ENCODE peak calls at places on chromosomes 13 and 19, in ten cellular contexts. T is uterus; U is RWPE2; S is left ventricle myocardium superior; V is EL; J is B cell; G is MCF 10A; C is central memory CD4-positive, alpha-beta T cell; K is naive B cell; M is stimulated activated CD4-positive, alpha-beta T cell treated with anti-CD3 and anti-CD28 coated beads, Interleukin-1b, Interleukin-23, amount 100 ng/mL, for 24 hours. E is an unnamed sample.

GRCh38 chr13:80173224-80173623 is 167.7 kb downstream of the SPRY2 start:
- DNase-seq in J (no peak), C (no peak), S (no peak), T (no peak), G (no peak), U (no peak), V (no peak), K (no peak), M (no peak), E (no peak)

GRCh38 chr13:40342461-40342860 is 324.0 kb downstream of the FOXO1 start:
- DNase-seq in G (no peak), V (no peak), M (no peak), K (no peak), C (no peak), J (no peak), T (no peak), U (no peak), S (no peak), E (no peak)

GRCh38 chr13:24194447-24194846 is 33.9 kb downstream of the SPATA13 start:
- DNase-seq in T (no peak), V (no peak), C (no peak), G (no peak), M (no peak), J (no peak), U (no peak), K (no peak), S (no peak), E (no peak)

GRCh38 chr13:44934724-44935123 is 54.5 kb downstream of the NUFIP1 start:
- DNase-seq in V (peak), U (no peak), J (no peak), M (no peak), S (no peak), G (peak), T (no peak), C (no peak), K (no peak), E (no peak)

GRCh38 chr13:111515648-111516047 is 195.2 kb downstream of the TEX29 start:
- DNase-seq in M (no peak), S (no peak), V (no peak), T (no peak), C (no peak), G (no peak), U (peak), K (no peak), J (no peak), E (peak)

GRCh38 chr13:23993439-23993980 is 96.2 kb upstream of the C1QTNF9B start:
- DNase-seq in C (no peak), M (no peak), U (no peak), T (no peak), S (no peak), K (no peak), J (no peak), V (peak), G (no peak), E (no peak)

GRCh38 chr13:46633416-46633815 is 80.4 kb downstream of the LRCH1 start:
- DNase-seq in M (no peak), C (no peak), G (peak), U (no peak), S (no peak), V (peak), K (no peak), J (no peak), T (no peak), E (no peak)

GRCh38 chr13:33323766-33324525 is 38.4 kb upstream of the STARD13 start:
- DNase-seq in U (no peak), M (no peak), T (no peak), J (no peak), G (no peak), V (peak), S (no peak), K (no peak), C (no peak), E (no peak)

GRCh38 chr13:100399455-100399854 is 189.1 kb downstream of the GGACT start:
- DNase-seq in T (no peak), K (no peak), S (no peak), C (no peak), U (no peak), G (no peak), J (no peak), M (no peak), V (no peak), E (no peak)

GRCh38 chr19:15187026-15188007 is 13.5 kb downstream of the NOTCH3 start:
- DNase-seq in T (no peak), M (no peak), V (no peak), U (peak), G (no peak), C (no peak), K (no peak), S (no peak), J (no peak), E (no peak)

GRCh38 chr13:94641432-94641941 is 39.8 kb downstream of the GPR180 start:
- DNase-seq in V (peak), S (no peak), C (no peak), M (no peak), U (no peak), J (no peak), G (peak), K (no peak), T (no peak), E (no peak)

GRCh38 chr19:22901431-22902130 is 69.5 kb downstream of the ZNF723 start:
- DNase-seq in S (no peak), J (no peak), V (no peak), M (no peak), C (no peak), G (no peak), K (no peak), U (peak), T (no peak), E (peak)

GRCh38 chr19:6073858-6074708 is 36.2 kb downstream of the RFX2 start:
- DNase-seq in C (no peak), J (no peak), T (no peak), V (no peak), S (no peak), U (no peak), M (no peak), K (no peak), G (no peak), E (no peak)

GRCh38 chr13:28046981-28047380 is 53.4 kb downstream of the FLT3 start:
- DNase-seq in M (no peak), S (no peak), J (no peak), V (peak), U (no peak), T (no peak), K (no peak), G (no peak), C (no peak), E (no peak)

GRCh38 chr19:50723069-50723468 is at the start of gene CLEC11A:
- DNase-seq in G (no peak), U (no peak), V (peak), S (peak), K (no peak), C (no peak), M (no peak), T (peak), J (peak), E (peak)

GRCh38 chr13:79307866-79308298 is 98.2 kb downstream of the RBM26 start:
- DNase-seq in V (peak), S (peak), K (no peak), M (no peak), G (peak), T (no peak), U (no peak), C (no peak), J (no peak), E (no peak)

GRCh38 chr19:35444735-35445134 is 3.3 kb upstream of the FFAR2 start:
- DNase-seq in T (no peak), U (no peak), S (no peak), J (no peak), C (no peak), G (no peak), V (no peak), M (no peak), K (no peak), E (no peak)

GRCh38 chr19:681029-681626 is 4.9 kb downstream of the FSTL3 start:
- DNase-seq in G (no peak), C (peak), T (no peak), K (peak), J (peak), U (no peak), S (peak), M (peak), V (no peak), E (peak)

GRCh38 chr13:105497597-105497996 is 1037.9 kb downstream of the EFNB2 start:
- DNase-seq in J (no peak), C (no peak), U (no peak), V (no peak), G (no peak), T (no peak), K (no peak), S (no peak), M (no peak), E (no peak)

GRCh38 chr13:101451641-101452040 is 834 bp upstream of the ITGBL1 start:
- DNase-seq in C (no peak), G (no peak), T (no peak), M (no peak), V (no peak), S (no peak), U (no peak), K (no peak), J (no peak), E (no peak)

GRCh38 chr13:20882206-20882605 is 20.3 kb downstream of the XPO4 start:
- DNase-seq in C (no peak), T (no peak), S (no peak), K (no peak), M (no peak), U (no peak), G (no peak), V (peak), J (no peak), E (no peak)

GRCh38 chr13:109200556-109200955 is 571.1 kb downstream of the MYO16 start:
- DNase-seq in V (peak), U (no peak), G (no peak), C (no peak), K (no peak), J (no peak), S (no peak), T (no peak), M (no peak), E (no peak)

GRCh38 chr13:105346141-105346766 is 1189.2 kb downstream of the EFNB2 start:
- DNase-seq in G (peak), C (no peak), T (no peak), S (no peak), K (no peak), V (peak), U (no peak), M (no peak), J (no peak), E (no peak)

GRCh38 chr13:91986771-91987515 is 588.5 kb downstream of the GPC5 start:
- DNase-seq in V (no peak), U (no peak), M (no peak), K (no peak), J (no peak), C (no peak), S (no peak), T (no peak), G (no peak), E (no peak)

GRCh38 chr13:30234763-30235162 is 72.6 kb downstream of the KATNAL1 start:
- DNase-seq in V (no peak), J (no peak), C (no peak), U (no peak), K (no peak), S (no peak), G (no peak), T (no peak), M (no peak), E (no peak)

GRCh38 chr19:55179570-55180484 is at the start of gene SYT5:
- DNase-seq in S (peak), C (peak), J (peak), U (no peak), G (peak), K (peak), T (no peak), V (peak), M (no peak), E (no peak)

GRCh38 chr19:28465317-28466086 is 747.4 kb downstream of the UQCRFS1 start:
- DNase-seq in C (no peak), T (no peak), V (peak), G (no peak), J (no peak), K (no peak), S (no peak), U (no peak), M (no peak), E (no peak)

GRCh38 chr19:16244091-16244490 is 46.4 kb downstream of the AP1M1 start:
- DNase-seq in J (no peak), T (no peak), V (peak), M (no peak), U (no peak), G (no peak), S (no peak), C (no peak), K (no peak), E (no peak)

GRCh38 chr19:38562096-38562495 is 55.7 kb downstream of the MAP4K1 start:
- DNase-seq in M (no peak), V (no peak), G (no peak), T (no peak), K (no peak), J (peak), S (no peak), C (no peak), U (no peak), E (no peak)

GRCh38 chr13:74819549-74819948 is 662.4 kb downstream of the TBC1D4 start:
- DNase-seq in G (no peak), T (no peak), S (no peak), K (no peak), J (no peak), V (no peak), M (no peak), U (no peak), C (no peak), E (no peak)

GRCh38 chr19:2500861-2501260 is 24.9 kb downstream of the GADD45B start:
- DNase-seq in M (no peak), T (peak), V (no peak), U (no peak), G (no peak), K (no peak), J (no peak), S (no peak), C (no peak), E (no peak)

GRCh38 chr13:29521336-29521735 is 74.2 kb downstream of the SLC7A1 start:
- DNase-seq in V (no peak), C (no peak), M (no peak), K (no peak), J (no peak), T (no peak), U (no peak), G (no peak), S (no peak), E (no peak)